ENCODE peak calls at places on chromosomes 11 and 22, in eight cellular contexts. Q is esophagus squamous epithelium; D is CD8-positive, alpha-beta T cell; E is transverse colon; O is bronchial epithelial cell; H is Peyer's patch; J is fibroblast of lung; Z is Caco-2. R is an unnamed sample. For H3K27me3, the result is how much of the 10 kb centered on the place peaks cover.

GRCh38 chr22:44098021-44098739 is 74.1 kb downstream of the PARVB start:
- DNase-seq in Q (no peak), D (no peak), E (no peak), O (no peak), H (no peak), J (no peak), Z (no peak), R (no peak)

GRCh38 chr11:118791961-118792578 is 1.1 kb upstream of the DDX6 start:
- DNase-seq in Q (no peak), D (peak), E (peak), O (no peak), H (peak), J (no peak), Z (no peak), R (peak)

GRCh38 chr11:106632283-106632682 is 386.0 kb downstream of the GUCY1A2 start:
- DNase-seq in Q (no peak), D (no peak), E (no peak), O (no peak), H (no peak), J (no peak), Z (no peak), R (no peak)

GRCh38 chr11:68398870-68399865 is 61.4 kb upstream of the PPP6R3 start:
- DNase-seq in Q (no peak), D (no peak), E (peak), O (no peak), H (no peak), J (no peak), Z (no peak), R (peak)

GRCh38 chr11:93484716-93485115 is 58.5 kb downstream of the SMCO4 start:
- DNase-seq in Q (no peak), D (no peak), E (no peak), O (no peak), H (no peak), J (peak), Z (no peak), R (peak)

GRCh38 chr11:31702966-31703365 is 108.2 kb downstream of the PAX6 start:
- DNase-seq in Q (no peak), D (no peak), E (no peak), O (peak), H (no peak), J (peak), Z (no peak), R (no peak)

GRCh38 chr11:62948765-62949320 is 27.7 kb upstream of the CHRM1 start:
- DNase-seq in Q (no peak), D (no peak), E (no peak), O (no peak), H (no peak), J (no peak), Z (no peak), R (no peak)

GRCh38 chr22:37121887-37122591 is 12.5 kb upstream of the TMPRSS6 start:
- DNase-seq in Q (peak), D (peak), E (peak), O (peak), H (peak), J (no peak), Z (no peak), R (no peak)

GRCh38 chr22:37735054-37735453 is 38.2 kb downstream of the TRIOBP start:
- DNase-seq in Q (no peak), D (no peak), E (no peak), O (no peak), H (no peak), J (peak), Z (peak), R (peak)

GRCh38 chr11:134976540-134976939 is 564.5 kb upstream of the B3GAT1 start:
- DNase-seq in Q (no peak), D (no peak), E (peak), O (no peak), H (no peak), J (no peak), Z (no peak), R (no peak)

GRCh38 chr11:79206951-79207350 is 233.9 kb downstream of the TENM4 start:
- DNase-seq in Q (no peak), D (no peak), E (no peak), O (no peak), H (no peak), J (no peak), Z (peak), R (no peak)

GRCh38 chr11:79209540-79210266 is 231.1 kb downstream of the TENM4 start:
- DNase-seq in Q (no peak), D (no peak), E (no peak), O (no peak), H (no peak), J (peak), Z (no peak), R (no peak)

GRCh38 chr11:79208126-79208525 is 232.7 kb downstream of the TENM4 start:
- DNase-seq in Q (no peak), D (no peak), E (no peak), O (no peak), H (no peak), J (no peak), Z (no peak), R (no peak)

DNA sequence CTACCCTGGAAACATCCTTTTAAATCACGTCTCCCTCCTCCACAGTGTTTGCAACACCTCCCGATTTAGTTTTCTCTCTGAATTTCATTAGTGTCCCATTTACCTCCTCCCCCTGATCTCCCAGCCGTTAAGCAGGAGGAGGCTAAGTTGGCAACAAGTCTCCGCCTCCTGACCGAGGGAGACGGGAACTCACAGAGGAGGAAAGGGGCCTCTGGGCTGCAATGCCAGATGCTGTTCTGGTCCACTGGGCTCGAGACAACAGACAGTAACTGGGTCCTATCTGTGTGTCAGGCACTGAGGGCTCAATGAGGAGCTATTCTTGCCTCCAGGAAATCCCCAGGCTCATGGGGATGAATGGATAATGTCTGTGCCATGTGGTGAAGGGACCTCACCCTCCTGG is 228.1 kb downstream of the TENM4 start:
- DNase-seq in Q (no peak), D (no peak), E (no peak), O (no peak), H (no peak), J (no peak), Z (no peak), R (no peak)
- H3K27me3 ChIP-seq in Q (under half), D (under half), E (under half), O (under half), H (under half), J (under half), Z (under half), R (under half)

GRCh38 chr22:22201185-22201924 is 43.2 kb upstream of the VPREB1 start:
- DNase-seq in Q (no peak), D (no peak), E (peak), O (no peak), H (peak), J (peak), Z (peak), R (peak)

GRCh38 chr22:22200569-22201184 is 43.9 kb upstream of the VPREB1 start:
- DNase-seq in Q (no peak), D (no peak), E (no peak), O (no peak), H (no peak), J (no peak), Z (no peak), R (no peak)

GRCh38 chr22:22201925-22202343 is 42.7 kb upstream of the VPREB1 start:
- DNase-seq in Q (no peak), D (no peak), E (no peak), O (no peak), H (no peak), J (no peak), Z (no peak), R (no peak)

GRCh38 chr22:22199634-22200033 is 45.0 kb upstream of the VPREB1 start:
- DNase-seq in Q (no peak), D (no peak), E (no peak), O (no peak), H (no peak), J (no peak), Z (no peak), R (no peak)

GRCh38 chr22:22203048-22203971 is 41.3 kb upstream of the VPREB1 start:
- DNase-seq in Q (no peak), D (no peak), E (no peak), O (no peak), H (no peak), J (no peak), Z (no peak), R (no peak)
- H3K27me3 ChIP-seq in Q (under half), D (under half), E (under half), O (under half), H (under half), J (under half), Z (under half), R (under half)

GRCh38 chr11:66569076-66569475 is 670 bp upstream of the CTSF start:
- DNase-seq in Q (no peak), D (no peak), E (no peak), O (no peak), H (no peak), J (no peak), Z (no peak), R (no peak)

GRCh38 chr11:66568124-66568916 is at the start of gene CTSF:
- DNase-seq in Q (no peak), D (peak), E (peak), O (peak), H (peak), J (peak), Z (no peak), R (peak)

GRCh38 chr11:66566221-66566620 is 2.2 kb downstream of the CTSF start:
- DNase-seq in Q (no peak), D (no peak), E (no peak), O (no peak), H (no peak), J (no peak), Z (no peak), R (no peak)

GRCh38 chr11:66570117-66570825 is 1.9 kb upstream of the CTSF start:
- DNase-seq in Q (no peak), D (no peak), E (no peak), O (no peak), H (no peak), J (no peak), Z (no peak), R (no peak)

GRCh38 chr11:66567787-66568123 is 651 bp downstream of the CTSF start:
- DNase-seq in Q (no peak), D (no peak), E (no peak), O (no peak), H (no peak), J (no peak), Z (no peak), R (no peak)
- H3K27me3 ChIP-seq in Q (under half), D (under half), E (under half), O (under half), H (under half), J (under half), Z (under half), R (under half)

GRCh38 chr22:30265131-30265720 is 1.4 kb downstream of the OSM start:
- DNase-seq in Q (no peak), D (no peak), E (no peak), O (no peak), H (no peak), J (no peak), Z (no peak), R (no peak)

GRCh38 chr22:30265851-30266444 is 703 bp downstream of the OSM start:
- DNase-seq in Q (peak), D (peak), E (peak), O (no peak), H (peak), J (no peak), Z (no peak), R (no peak)

GRCh38 chr22:30262112-30262511 is 4.5 kb downstream of the OSM start:
- DNase-seq in Q (no peak), D (no peak), E (no peak), O (peak), H (no peak), J (no peak), Z (no peak), R (no peak)

GRCh38 chr22:30262917-30263741 is 3.5 kb downstream of the OSM start:
- DNase-seq in Q (no peak), D (peak), E (peak), O (peak), H (peak), J (peak), Z (peak), R (peak)

DNA sequence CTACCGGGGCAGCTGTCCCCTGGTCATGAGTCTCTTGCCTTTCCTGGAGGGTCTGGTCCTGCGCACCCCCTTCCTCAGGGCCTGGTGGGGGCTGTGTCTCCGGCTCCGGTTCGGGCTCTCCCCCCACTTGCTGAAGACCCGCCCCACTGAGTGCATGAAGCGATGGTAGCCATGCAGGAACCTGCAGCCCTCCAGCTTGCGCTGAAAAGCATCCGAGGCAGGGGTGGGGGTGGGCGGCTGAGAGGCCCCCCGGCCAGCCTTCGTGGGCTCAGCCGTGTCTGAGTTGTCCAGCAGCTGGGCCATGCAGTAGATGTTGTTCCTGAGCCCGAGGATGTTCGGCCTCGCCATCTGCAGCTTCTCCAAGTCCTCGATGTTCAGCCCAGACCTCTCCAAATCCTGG is 2.8 kb downstream of the OSM start:
- DNase-seq in Q (no peak), D (no peak), E (no peak), O (no peak), H (no peak), J (no peak), Z (no peak), R (no peak)
- H3K27me3 ChIP-seq in Q (under half), D (under half), E (under half), O (under half), H (under half), J (under half), Z (under half), R (under half)

R was measured in body of pancreas.